ENCODE peak calls at places on chromosomes 11 and 22, in five cellular contexts. Q is LNCaP clone FGC, M is fibroblast of lung, X is keratinocyte, C is WERI-Rb-1. N is an unnamed sample.

GRCh38 chr11:20080032-20080685 is 80.1 kb downstream of the DBX1 start:
- DNase-seq in Q (no peak), M (no peak), X (no peak), C (no peak), N (no peak)

GRCh38 chr11:67289226-67289650 is at the start of gene ANKRD13D:
- DNase-seq in Q (no peak), M (no peak), X (no peak), C (no peak), N (no peak)

GRCh38 chr22:49933236-49933921 is 14.9 kb downstream of the CRELD2 start:
- DNase-seq in Q (no peak), M (no peak), X (no peak), C (peak), N (no peak)

GRCh38 chr22:37771702-37772427 is 35.9 kb upstream of the GCAT start:
- DNase-seq in Q (no peak), M (no peak), X (no peak), C (no peak), N (no peak)

GRCh38 chr11:88174627-88175003 is 628 bp downstream of the RAB38 start:
- DNase-seq in Q (no peak), M (peak), X (no peak), C (peak), N (peak)

GRCh38 chr11:71425409-71425808 is 22.8 kb downstream of the DHCR7 start:
- DNase-seq in Q (no peak), M (no peak), X (no peak), C (no peak), N (no peak)

GRCh38 chr22:19674129-19674928 is 40.0 kb upstream of the SEPTIN5 start:
- DNase-seq in Q (no peak), M (no peak), X (no peak), C (no peak), N (peak)

GRCh38 chr11:59767212-59767611 is 12.0 kb downstream of the STX3 start:
- DNase-seq in Q (no peak), M (peak), X (no peak), C (no peak), N (no peak)

GRCh38 chr11:75275581-75275980 is 35.0 kb downstream of the TPBGL start:
- DNase-seq in Q (no peak), M (no peak), X (no peak), C (peak), N (no peak)

GRCh38 chr11:60955566-60955965 is 3.6 kb upstream of the SLC15A3 start:
- DNase-seq in Q (no peak), M (no peak), X (no peak), C (no peak), N (no peak)

GRCh38 chr11:19730373-19730772 is 17.7 kb downstream of the NAV2 start:
- DNase-seq in Q (no peak), M (no peak), X (no peak), C (no peak), N (no peak)

GRCh38 chr22:23754980-23755636 is 883 bp upstream of the VPREB3 start:
- DNase-seq in Q (no peak), M (no peak), X (no peak), C (no peak), N (no peak)

GRCh38 chr11:134466035-134466908 is 54.2 kb upstream of the B3GAT1 start:
- DNase-seq in Q (no peak), M (no peak), X (no peak), C (no peak), N (no peak)

GRCh38 chr22:48690583-48691317 is 1136.9 kb downstream of the BRD1 start:
- DNase-seq in Q (no peak), M (no peak), X (no peak), C (no peak), N (no peak)

GRCh38 chr22:48039326-48039725 is 1276.9 kb downstream of the TBC1D22A start:
- DNase-seq in Q (no peak), M (no peak), X (no peak), C (no peak), N (no peak)

GRCh38 chr11:77047007-77047927 is 13.1 kb downstream of the B3GNT6 start:
- DNase-seq in Q (peak), M (peak), X (peak), C (peak), N (peak)

GRCh38 chr11:128345316-128345715 is 242.0 kb downstream of the ETS1 start:
- DNase-seq in Q (no peak), M (no peak), X (no peak), C (no peak), N (no peak)

GRCh38 chr22:35150163-35151107 is 84.5 kb downstream of the ISX start:
- DNase-seq in Q (no peak), M (peak), X (no peak), C (peak), N (no peak)

GRCh38 chr11:121464352-121464946 is 11.7 kb upstream of the SORL1-AS1 start:
- DNase-seq in Q (no peak), M (peak), X (peak), C (no peak), N (peak)

DNA sequence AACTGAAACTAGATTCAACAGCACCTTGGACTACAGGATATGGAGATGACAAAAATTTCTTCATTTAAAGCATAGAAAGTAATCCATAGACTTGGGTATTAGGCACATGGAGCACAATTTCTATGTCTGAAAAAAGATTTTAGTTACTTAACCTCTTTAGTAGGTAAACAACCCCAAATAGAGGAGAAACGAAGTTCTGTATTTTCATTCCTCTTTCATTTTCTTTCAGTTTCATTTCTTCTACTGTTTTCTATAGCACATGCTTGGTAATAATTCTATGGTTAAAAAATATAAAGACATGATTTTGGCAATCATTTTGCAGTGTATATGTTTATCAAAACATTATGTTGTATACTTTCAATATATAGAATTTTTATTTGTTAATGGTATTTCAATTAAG is 99.5 kb downstream of the CASP12 start:
- DNase-seq in Q (no peak), M (no peak), X (no peak), C (no peak), N (no peak)
- H3K4me3 ChIP-seq in Q (no peak), M (peak), X (peak), C (no peak), N (no peak)

GRCh38 chr11:34502949-34503348 is 10.6 kb downstream of the ELF5 start:
- DNase-seq in Q (no peak), M (peak), X (no peak), C (no peak), N (no peak)

GRCh38 chr11:34505874-34506273 is 7.7 kb downstream of the ELF5 start:
- DNase-seq in Q (no peak), M (no peak), X (no peak), C (no peak), N (no peak)

GRCh38 chr11:34501500-34501899 is 12.1 kb downstream of the ELF5 start:
- DNase-seq in Q (no peak), M (peak), X (no peak), C (no peak), N (peak)

GRCh38 chr11:34499719-34500505 is 13.7 kb downstream of the ELF5 start:
- DNase-seq in Q (no peak), M (no peak), X (no peak), C (no peak), N (no peak)

GRCh38 chr11:34501962-34502361 is 11.6 kb downstream of the ELF5 start:
- DNase-seq in Q (no peak), M (no peak), X (no peak), C (no peak), N (no peak)
- H3K4me3 ChIP-seq in Q (no peak), M (no peak), X (no peak), C (no peak), N (no peak)

GRCh38 chr11:2380396-2380795 is 3.3 kb downstream of the CD81 start:
- DNase-seq in Q (no peak), M (no peak), X (no peak), C (no peak), N (no peak)

GRCh38 chr11:2382129-2382517 is 5.0 kb downstream of the CD81 start:
- DNase-seq in Q (no peak), M (no peak), X (no peak), C (no peak), N (no peak)

GRCh38 chr11:2381494-2382128 is 4.5 kb downstream of the CD81 start:
- DNase-seq in Q (no peak), M (no peak), X (no peak), C (no peak), N (no peak)

GRCh38 chr11:2379471-2380174 is 2.5 kb downstream of the CD81 start:
- DNase-seq in Q (no peak), M (no peak), X (no peak), C (no peak), N (no peak)

GRCh38 chr11:2380807-2381350 is 3.8 kb downstream of the CD81 start:
- DNase-seq in Q (no peak), M (no peak), X (no peak), C (no peak), N (no peak)
- H3K4me3 ChIP-seq in Q (no peak), M (peak), X (no peak), C (no peak), N (no peak)

GRCh38 chr11:64742940-64743590 is 877 bp downstream of the RASGRP2 start:
- DNase-seq in Q (no peak), M (no peak), X (no peak), C (peak), N (no peak)
- H3K4me3 ChIP-seq in Q (peak), M (no peak), X (peak), C (peak), N (peak)

DNA sequence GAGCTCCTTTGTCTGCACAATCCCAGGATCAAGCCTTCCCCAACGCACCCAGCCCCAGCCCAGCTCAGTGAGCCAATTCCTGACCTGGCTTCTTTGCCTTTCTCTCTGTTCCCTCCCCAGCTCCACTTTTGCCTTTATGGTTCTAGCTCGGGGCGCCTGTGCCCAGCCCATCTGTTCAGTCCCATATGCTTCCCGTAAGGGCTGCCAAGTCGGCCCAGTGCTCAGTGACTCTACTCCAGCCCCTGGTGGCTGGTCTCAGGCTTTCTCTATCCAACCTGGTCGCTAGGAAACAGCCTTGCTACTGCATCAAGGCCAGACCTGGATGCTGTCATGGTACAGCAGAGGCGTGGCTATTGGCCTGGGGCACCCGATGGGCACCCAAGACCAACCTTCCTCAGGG is 178.1 kb downstream of the DSCAML1 start:
- DNase-seq in Q (no peak), M (no peak), X (no peak), C (peak), N (no peak)
- H3K4me3 ChIP-seq in Q (no peak), M (no peak), X (no peak), C (no peak), N (no peak)

GRCh38 chr11:31798057-31799035 is 12.8 kb downstream of the PAX6 start:
- DNase-seq in Q (no peak), M (no peak), X (no peak), C (no peak), N (no peak)

GRCh38 chr11:31796523-31797226 is 14.4 kb downstream of the PAX6 start:
- DNase-seq in Q (no peak), M (no peak), X (no peak), C (no peak), N (no peak)

GRCh38 chr11:31794546-31794945 is 16.6 kb downstream of the PAX6 start:
- DNase-seq in Q (no peak), M (no peak), X (no peak), C (no peak), N (no peak)

GRCh38 chr11:31797227-31798056 is 13.7 kb downstream of the PAX6 start:
- DNase-seq in Q (no peak), M (no peak), X (no peak), C (peak), N (no peak)

GRCh38 chr11:31795706-31796522 is 15.2 kb downstream of the PAX6 start:
- DNase-seq in Q (no peak), M (no peak), X (no peak), C (no peak), N (no peak)
- H3K4me3 ChIP-seq in Q (no peak), M (no peak), X (no peak), C (no peak), N (no peak)

DNA sequence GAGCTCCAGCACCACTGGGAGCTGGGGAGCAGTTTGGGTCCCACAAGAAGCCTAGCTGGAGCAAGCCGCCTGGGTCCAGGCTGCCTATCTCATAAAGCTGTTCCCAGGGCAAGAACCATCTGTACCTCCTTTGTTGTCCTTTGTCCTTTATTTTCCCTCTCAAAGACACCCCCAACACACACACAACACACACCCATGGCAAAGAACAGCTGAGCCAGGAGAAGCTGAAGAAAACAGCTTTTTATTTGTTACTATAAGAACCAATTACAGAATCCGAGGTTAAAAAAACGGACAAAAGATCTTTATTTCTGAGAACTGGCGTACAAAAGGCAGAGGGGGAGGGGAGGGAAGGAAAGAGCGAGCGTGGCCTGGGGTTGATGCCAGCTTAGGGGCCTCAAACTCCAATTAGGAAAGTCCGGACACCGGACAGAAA is 1.7 kb upstream of the TUT1 start:
- DNase-seq in Q (no peak), M (no peak), X (no peak), C (no peak), N (no peak)
- H3K4me3 ChIP-seq in Q (no peak), M (no peak), X (no peak), C (no peak), N (no peak)

DNA sequence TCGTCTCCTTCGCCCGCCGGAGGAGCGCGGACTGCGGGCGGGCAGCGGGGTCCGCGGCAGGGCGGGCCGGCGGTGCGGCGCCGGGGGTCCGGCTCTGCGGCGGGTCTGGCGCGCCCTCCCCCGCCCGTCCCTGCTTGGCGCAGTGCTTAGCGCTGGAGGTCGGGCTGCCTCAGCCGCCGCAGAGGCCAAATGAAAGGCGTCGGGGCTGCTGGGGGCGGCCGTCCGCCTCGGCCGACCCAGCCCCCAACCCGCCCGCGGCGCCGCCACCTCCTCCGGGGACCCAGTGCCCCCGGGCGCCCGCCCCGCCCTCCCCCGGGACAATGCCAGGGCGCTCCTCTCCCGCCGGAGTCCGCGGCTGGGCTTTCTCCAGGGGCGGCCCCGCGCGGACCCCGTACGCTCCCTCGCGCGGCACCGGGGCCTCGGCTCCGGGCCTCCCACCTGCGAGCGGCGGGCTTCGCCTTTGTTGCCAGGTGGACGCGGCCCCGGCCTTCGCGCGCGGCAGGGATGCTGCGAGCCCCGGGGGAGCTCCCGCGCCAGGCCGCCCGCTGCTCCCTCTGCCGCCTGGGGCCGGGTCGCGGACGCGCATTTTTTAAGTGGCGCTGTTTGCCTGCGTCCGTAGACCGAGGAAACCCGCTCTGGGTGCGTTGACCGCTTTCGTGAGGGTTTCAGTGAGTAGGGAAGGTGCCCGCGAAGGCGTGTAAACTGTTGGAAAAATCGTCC is 575 bp downstream of the APLP2 start:
- DNase-seq in Q (no peak), M (peak), X (no peak), C (peak), N (no peak)
- H3K4me3 ChIP-seq in Q (peak), M (peak), X (peak), C (peak), N (peak)

GRCh38 chr22:45922256-45922655 is 54.7 kb downstream of the WNT7B start:
- DNase-seq in Q (no peak), M (no peak), X (no peak), C (no peak), N (no peak)
- H3K4me3 ChIP-seq in Q (no peak), M (no peak), X (no peak), C (no peak), N (no peak)

N was measured in skeletal muscle cell.